ENCODE peak calls at places on chromosomes 4 and X, in eight cellular contexts. L is neural crest cell, A is AG04450, O is sigmoid colon, U is tibial nerve, P is dorsolateral prefrontal cortex, H is stomach, W is left ventricle myocardium inferior. Q is an unnamed sample.

GRCh38 chr4:145177511-145177905 is 2.9 kb downstream of the OTUD4 start:
- DNase-seq in A (no peak), W (no peak), U (no peak), O (no peak), H (no peak), L (no peak), P (no peak), Q (no peak)

GRCh38 chr4:122475233-122475632 is 18.7 kb upstream of the IL2 start:
- DNase-seq in W (no peak), H (no peak), O (no peak), U (no peak), A (no peak), L (no peak), P (no peak), Q (no peak)

GRCh38 chr4:60655356-60655755 is 544.8 kb upstream of the ADGRL3 start:
- DNase-seq in L (no peak), O (no peak), A (no peak), P (no peak), U (no peak), H (no peak), W (no peak), Q (no peak)

GRCh38 chr4:41541697-41542096 is 3.7 kb downstream of the LIMCH1 start:
- DNase-seq in L (no peak), A (no peak), W (no peak), P (no peak), O (no peak), U (peak), H (no peak), Q (no peak)

GRCh38 chr4:128601992-128602695 is 207.4 kb upstream of the JADE1 start:
- DNase-seq in U (no peak), A (no peak), P (peak), L (no peak), O (no peak), H (no peak), W (peak), Q (no peak)

GRCh38 chr4:40471923-40472322 is 136.8 kb downstream of the CHRNA9 start:
- DNase-seq in P (no peak), A (no peak), U (no peak), L (no peak), H (no peak), O (no peak), W (no peak), Q (no peak)

GRCh38 chr4:54571762-54572542 is 85.8 kb upstream of the KIT start:
- DNase-seq in U (no peak), H (no peak), A (no peak), W (no peak), L (no peak), P (no peak), O (no peak), Q (no peak)

GRCh38 chr4:179530953-179531352 is 2088.7 kb upstream of the AGA start:
- DNase-seq in P (no peak), W (no peak), U (no peak), A (no peak), L (no peak), O (no peak), H (no peak), Q (no peak)

GRCh38 chr4:25953740-25954139 is 39.7 kb downstream of the SMIM20 start:
- DNase-seq in L (peak), O (no peak), W (no peak), U (peak), P (no peak), H (peak), A (peak), Q (no peak)

GRCh38 chrX:332496-332860 is 13.9 kb upstream of the GTPBP6 start:
- DNase-seq in U (no peak), P (no peak), O (peak), L (no peak), W (peak), A (no peak), H (no peak), Q (no peak)

GRCh38 chrX:140821280-140821679 is 111.7 kb downstream of the LINC00632 start:
- DNase-seq in U (no peak), W (no peak), L (no peak), O (no peak), P (no peak), H (no peak), A (no peak), Q (no peak)

DNA sequence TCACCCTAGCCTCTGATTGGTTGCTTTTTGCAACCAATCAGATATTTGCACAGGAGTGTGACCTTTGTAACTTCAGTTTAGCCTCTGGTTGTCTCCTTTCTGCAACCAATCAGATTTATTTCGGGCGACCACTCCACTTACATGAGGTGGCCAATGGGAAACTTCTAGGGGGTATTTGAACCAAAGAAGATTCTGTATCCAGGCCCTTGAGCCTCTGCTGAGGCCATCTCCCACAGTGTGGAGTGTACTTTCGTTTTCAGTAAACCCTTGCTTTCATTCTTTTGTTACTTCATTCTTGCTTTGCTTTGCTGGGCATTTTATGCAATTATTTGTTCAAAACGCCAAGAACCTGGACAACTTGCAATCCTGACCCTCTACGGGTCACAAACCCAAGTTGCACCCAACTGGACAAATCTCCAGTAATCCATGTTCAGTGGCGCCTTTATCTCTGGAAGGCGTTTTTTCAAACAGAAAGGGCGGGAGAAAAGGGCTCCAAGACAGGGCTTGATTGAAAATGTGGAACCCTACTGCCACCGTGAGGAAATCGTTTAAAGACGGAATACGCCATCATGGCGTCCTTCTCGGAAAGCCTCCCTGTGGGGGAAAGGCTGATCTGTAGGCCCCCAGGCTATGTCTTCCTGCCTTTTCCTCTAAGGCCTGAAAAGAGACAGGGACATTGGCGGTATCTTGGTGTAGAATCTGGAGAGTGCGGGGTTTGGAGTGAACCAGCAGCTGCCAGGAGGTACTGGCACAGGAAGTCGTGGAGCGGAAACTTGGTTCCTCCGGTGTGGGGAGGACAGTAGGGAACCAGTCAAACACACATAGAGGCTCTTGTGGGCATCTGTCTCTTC is 184.6 kb downstream of the OR13H1 start:
- DNase-seq in U (no peak), L (no peak), A (no peak), O (peak), P (peak), W (no peak), H (peak), Q (no peak)
- TF ChIP-seq CTCF in U (no peak), L (no peak), A (no peak), O (no peak), P (peak), W (no peak), H (peak), Q (no peak)

GRCh38 chr4:100843897-100844296 is 326.1 kb upstream of the EMCN start:
- DNase-seq in P (no peak), L (no peak), U (no peak), O (no peak), H (no peak), A (no peak), W (no peak), Q (no peak)

GRCh38 chr4:100839712-100840111 is 321.9 kb upstream of the EMCN start:
- DNase-seq in O (no peak), U (no peak), A (no peak), H (no peak), P (no peak), L (no peak), W (no peak), Q (no peak)

GRCh38 chr4:100842856-100843255 is 325.0 kb upstream of the EMCN start:
- DNase-seq in A (no peak), U (no peak), H (no peak), L (no peak), W (no peak), O (no peak), P (no peak), Q (no peak)

GRCh38 chr4:100838286-100838685 is 320.5 kb upstream of the EMCN start:
- DNase-seq in W (no peak), H (no peak), P (no peak), A (no peak), U (no peak), L (no peak), O (no peak), Q (no peak)

GRCh38 chr4:100841911-100842310 is 324.1 kb upstream of the EMCN start:
- DNase-seq in P (no peak), H (no peak), W (no peak), L (no peak), U (no peak), O (no peak), A (no peak), Q (no peak)
- TF ChIP-seq CTCF in P (no peak), H (no peak), W (no peak), L (no peak), U (no peak), O (no peak), A (no peak), Q (no peak)

DNA sequence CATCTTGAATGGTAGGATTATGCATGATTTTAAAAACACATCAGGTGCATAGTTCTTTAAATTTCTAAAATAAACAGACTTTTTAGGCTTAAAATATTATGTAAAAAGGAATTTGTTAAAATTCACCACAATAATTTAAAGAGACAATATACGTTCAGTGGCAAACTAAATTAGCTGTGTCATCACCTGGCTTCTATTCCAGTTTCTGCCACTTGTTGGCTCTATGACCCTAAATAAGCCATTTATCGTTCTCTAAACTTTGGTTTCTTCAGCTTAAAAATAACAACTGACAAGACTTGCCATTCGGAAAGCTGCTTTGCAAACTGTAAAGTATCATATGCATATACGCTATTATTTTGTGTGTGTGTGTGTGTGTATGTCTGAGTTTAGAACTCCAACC is 141.3 kb downstream of the MGST2 start:
- DNase-seq in W (no peak), P (no peak), U (no peak), H (no peak), L (no peak), A (no peak), O (no peak), Q (no peak)
- TF ChIP-seq CTCF in W (no peak), P (no peak), U (no peak), H (no peak), L (no peak), A (no peak), O (no peak), Q (no peak)

GRCh38 chrX:119693032-119693995 is at the start of gene SEPTIN6:
- DNase-seq in H (peak), U (peak), P (peak), W (peak), O (peak), A (no peak), L (peak), Q (peak)

GRCh38 chrX:119690921-119691716 is 1.8 kb downstream of the SEPTIN6 start:
- DNase-seq in O (no peak), U (no peak), W (no peak), P (peak), H (no peak), L (no peak), A (no peak), Q (no peak)

GRCh38 chrX:119693996-119694451 is 1.1 kb upstream of the SEPTIN6 start:
- DNase-seq in A (no peak), W (no peak), H (no peak), P (no peak), O (no peak), L (no peak), U (no peak), Q (no peak)

GRCh38 chrX:119694601-119695534 is 1.9 kb upstream of the SEPTIN6 start:
- DNase-seq in L (no peak), P (no peak), H (no peak), O (peak), W (no peak), U (no peak), A (no peak), Q (no peak)

DNA sequence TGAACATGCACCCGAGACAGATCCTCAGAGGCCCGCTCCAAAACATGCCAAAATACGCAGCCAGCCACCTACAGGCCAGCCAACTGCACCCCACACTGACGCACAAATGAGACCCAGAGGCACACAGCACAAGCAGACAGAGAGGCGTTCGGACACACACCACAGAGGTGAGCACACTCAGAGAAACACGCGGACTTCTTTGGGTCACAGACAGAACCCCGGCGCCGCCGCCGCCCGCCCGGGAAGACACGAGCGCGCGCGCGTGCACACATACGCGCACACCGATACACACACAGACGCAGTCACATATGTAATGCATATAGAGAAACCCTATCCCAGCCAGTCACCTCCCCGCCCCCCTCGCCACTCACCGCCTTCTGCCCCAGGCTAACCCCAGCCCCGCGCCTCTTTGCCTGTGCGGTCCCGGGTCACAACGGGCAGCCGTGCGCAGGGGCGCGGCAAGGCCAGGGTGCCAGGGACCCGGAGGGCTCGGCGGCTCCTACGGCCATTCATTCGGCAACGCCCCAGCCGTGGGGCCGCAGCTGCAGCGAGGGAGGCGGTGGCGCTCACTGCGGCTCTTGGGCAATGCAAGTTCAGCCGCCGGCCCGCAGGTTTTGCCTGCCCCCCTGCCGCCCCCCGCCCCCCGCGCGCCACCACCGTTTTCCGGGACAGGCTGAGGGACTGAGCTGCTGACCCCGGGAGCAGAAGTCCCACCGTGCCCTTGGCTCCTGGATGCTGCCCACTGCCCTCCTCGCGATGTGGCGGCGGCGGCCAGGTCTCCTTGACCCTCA is 532 bp downstream of the SEPTIN6 start:
- DNase-seq in W (peak), P (peak), A (no peak), O (peak), L (peak), H (peak), U (no peak), Q (peak)
- TF ChIP-seq CTCF in W (no peak), P (no peak), A (peak), O (no peak), L (peak), H (no peak), U (no peak), Q (no peak)

GRCh38 chrX:79440336-79440735 is 73.2 kb upstream of the ITM2A start:
- DNase-seq in A (no peak), P (no peak), H (no peak), W (no peak), U (no peak), O (no peak), L (no peak), Q (no peak)
- TF ChIP-seq CTCF in A (no peak), P (no peak), H (no peak), W (no peak), U (no peak), O (no peak), L (no peak), Q (no peak)

GRCh38 chr4:47713156-47713834 is 124.6 kb downstream of the CORIN start:
- DNase-seq in W (no peak), U (no peak), L (no peak), P (no peak), O (no peak), A (no peak), H (no peak), Q (no peak)
- TF ChIP-seq CTCF in W (no peak), U (no peak), L (no peak), P (no peak), O (no peak), A (no peak), H (no peak), Q (no peak)

GRCh38 chr4:48905363-48906015 is 1.1 kb downstream of the OCIAD2 start:
- DNase-seq in A (no peak), P (no peak), O (no peak), U (no peak), W (no peak), H (peak), L (no peak), Q (peak)
- TF ChIP-seq CTCF in A (peak), P (no peak), O (no peak), U (no peak), W (no peak), H (no peak), L (peak), Q (no peak)

GRCh38 chr4:176343286-176343685 is 23.5 kb downstream of the SPCS3 start:
- DNase-seq in L (no peak), U (no peak), W (no peak), O (no peak), A (no peak), H (no peak), P (no peak), Q (no peak)

GRCh38 chr4:176335421-176335820 is 15.7 kb downstream of the SPCS3 start:
- DNase-seq in L (no peak), H (no peak), U (no peak), A (peak), P (no peak), W (no peak), O (no peak), Q (no peak)

GRCh38 chr4:176342384-176342783 is 22.6 kb downstream of the SPCS3 start:
- DNase-seq in U (no peak), P (no peak), A (no peak), O (no peak), L (no peak), W (no peak), H (no peak), Q (no peak)

GRCh38 chr4:176339936-176340761 is 20.4 kb downstream of the SPCS3 start:
- DNase-seq in L (no peak), W (no peak), P (no peak), H (no peak), O (no peak), A (no peak), U (no peak), Q (no peak)

GRCh38 chr4:176340871-176341685 is 21.3 kb downstream of the SPCS3 start:
- DNase-seq in A (no peak), H (no peak), O (no peak), L (peak), W (no peak), U (peak), P (no peak), Q (no peak)
- TF ChIP-seq CTCF in A (peak), H (peak), O (peak), L (peak), W (peak), U (peak), P (peak), Q (no peak)

Q was measured in mucosa of descending colon.